ENCODE peak calls at places on chromosomes 7 and 10, in six cellular contexts. P, M, C, Z, T and K are unnamed samples.

GRCh38 chr7:696426-697258 is 29.9 kb upstream of the DNAAF5 start:
- DNase-seq in P (no peak), M (no peak), T (no peak), Z (no peak), C (no peak), K (no peak)

GRCh38 chr7:132580277-132580676 is 4.0 kb upstream of the PLXNA4 start:
- DNase-seq in T (no peak), P (no peak), Z (no peak), C (no peak), M (no peak), K (no peak)

GRCh38 chr7:77426521-77427051 is 10.4 kb upstream of the GSAP start:
- DNase-seq in C (no peak), Z (no peak), M (no peak), P (no peak), T (no peak), K (no peak)

GRCh38 chr7:322111-322671 is 32.2 kb downstream of the FOXL3 start:
- DNase-seq in Z (peak), P (peak), M (peak), C (peak), T (peak), K (peak)

GRCh38 chr7:68964060-68964459 is 634.2 kb upstream of the AUTS2 start:
- DNase-seq in Z (no peak), T (no peak), M (peak), P (no peak), C (no peak), K (no peak)

GRCh38 chr7:69702357-69702756 is 104.1 kb downstream of the AUTS2 start:
- DNase-seq in C (no peak), T (no peak), P (no peak), M (no peak), Z (no peak), K (no peak)

GRCh38 chr7:925601-926000 is 28.9 kb downstream of the ADAP1 start:
- DNase-seq in T (peak), M (no peak), P (peak), Z (no peak), C (no peak), K (peak)

GRCh38 chr10:56551037-56551436 is 190.0 kb upstream of the ZWINT start:
- DNase-seq in P (no peak), M (no peak), Z (no peak), C (no peak), T (no peak), K (no peak)

GRCh38 chr7:29988391-29989256 is 977 bp downstream of the SCRN1 start:
- DNase-seq in Z (peak), C (peak), P (peak), T (peak), M (no peak), K (peak)

GRCh38 chr10:42984761-42985325 is 92.0 kb upstream of the RET start:
- DNase-seq in M (no peak), C (peak), P (no peak), Z (no peak), T (peak), K (peak)

GRCh38 chr7:40008218-40008815 is 58.3 kb downstream of the CDK13 start:
- DNase-seq in M (no peak), C (no peak), P (no peak), Z (peak), T (no peak), K (no peak)

GRCh38 chr7:65269150-65269856 is 104.4 kb upstream of the ZNF92 start:
- DNase-seq in C (peak), M (no peak), T (no peak), P (no peak), Z (peak), K (no peak)

GRCh38 chr10:15120523-15120922 is 23.4 kb downstream of the RPP38 start:
- DNase-seq in M (no peak), C (no peak), T (no peak), P (no peak), Z (peak), K (no peak)

GRCh38 chr10:49831352-49832040 is 69.4 kb upstream of the OGDHL start:
- DNase-seq in T (no peak), Z (no peak), P (no peak), C (peak), M (no peak), K (no peak)

GRCh38 chr7:233456-234035 is 41.2 kb downstream of the FAM20C start:
- DNase-seq in P (peak), M (no peak), C (no peak), Z (no peak), T (no peak), K (no peak)

GRCh38 chr7:101952355-101953247 is 135.2 kb downstream of the CUX1 start:
- DNase-seq in Z (peak), P (no peak), T (no peak), M (peak), C (no peak), K (no peak)

GRCh38 chr7:42454006-42454405 is 217.0 kb upstream of the GLI3 start:
- DNase-seq in P (no peak), M (no peak), T (no peak), Z (no peak), C (no peak), K (no peak)

GRCh38 chr10:122233857-122234348 is 37.2 kb upstream of the BTBD16 start:
- DNase-seq in T (no peak), M (no peak), Z (no peak), C (no peak), P (peak), K (no peak)

GRCh38 chr7:112908106-112908505 is 117.9 kb upstream of the TMEM168 start:
- DNase-seq in P (no peak), M (no peak), C (no peak), Z (no peak), T (no peak), K (no peak)

GRCh38 chr7:128352138-128352537 is 8.4 kb upstream of the RBM28 start:
- DNase-seq in Z (no peak), T (peak), C (peak), P (peak), M (no peak), K (no peak)

GRCh38 chr7:132516042-132516840 is 60.0 kb downstream of the PLXNA4 start:
- DNase-seq in Z (peak), T (no peak), M (no peak), C (no peak), P (no peak), K (no peak)

GRCh38 chr7:1378610-1379180 is 80.6 kb downstream of the MICALL2 start:
- DNase-seq in P (no peak), T (no peak), M (no peak), C (no peak), Z (no peak), K (no peak)

GRCh38 chr10:95864906-95865813 is 42.6 kb upstream of the CC2D2B start:
- DNase-seq in Z (peak), T (peak), P (no peak), C (peak), M (no peak), K (peak)

GRCh38 chr7:129845178-129845971 is 107.4 kb downstream of the UBE2H start:
- DNase-seq in P (no peak), T (no peak), M (peak), Z (peak), C (no peak), K (no peak)

GRCh38 chr7:79091661-79092060 is 361.8 kb downstream of the MAGI2 start:
- DNase-seq in M (no peak), P (no peak), T (no peak), Z (no peak), C (no peak), K (no peak)

GRCh38 chr7:105304040-105304895 is 84.5 kb downstream of the SRPK2 start:
- DNase-seq in T (no peak), M (no peak), C (no peak), P (no peak), Z (peak), K (no peak)

GRCh38 chr7:152667900-152668440 is 8.0 kb downstream of the XRCC2 start:
- DNase-seq in T (no peak), M (no peak), C (no peak), Z (no peak), P (no peak), K (no peak)

GRCh38 chr7:150982348-150982747 is 4.2 kb upstream of the KCNH2 start:
- DNase-seq in C (no peak), T (no peak), Z (no peak), M (no peak), P (no peak), K (no peak)

GRCh38 chr7:18753972-18754610 is 258.5 kb downstream of the HDAC9 start:
- DNase-seq in M (peak), C (no peak), T (no peak), P (no peak), Z (no peak), K (no peak)

GRCh38 chr10:21825345-21825744 is 178.2 kb downstream of the DNAJC1 start:
- DNase-seq in C (no peak), P (no peak), M (no peak), T (no peak), Z (no peak), K (no peak)

GRCh38 chr10:80280071-80280800 is 9.2 kb downstream of the MAT1A start:
- DNase-seq in T (no peak), P (no peak), M (no peak), Z (no peak), C (no peak), K (no peak)

GRCh38 chr7:8719102-8719501 is 285.7 kb downstream of the NXPH1 start:
- DNase-seq in T (no peak), P (no peak), C (no peak), Z (no peak), M (no peak), K (peak)

GRCh38 chr7:106657085-106657991 is 3.6 kb downstream of the CCDC71L start:
- DNase-seq in T (no peak), C (no peak), M (no peak), Z (no peak), P (no peak), K (no peak)

GRCh38 chr10:102780246-102780645 is 36.5 kb downstream of the WBP1L start:
- DNase-seq in C (no peak), T (no peak), P (no peak), Z (peak), M (peak), K (no peak)
- H3K27ac ChIP-seq in C (no peak), T (peak), P (peak), Z (no peak), M (no peak), K (no peak)

GRCh38 chr7:143373255-143373794 is 7.8 kb upstream of the ZYX start:
- DNase-seq in T (no peak), P (no peak), M (no peak), C (peak), Z (no peak), K (no peak)
- TF ChIP-seq CTCF in T (no peak), P (no peak), M (peak), C (peak), Z (no peak), K (no peak)

GRCh38 chr10:77501152-77501845 is 136.3 kb downstream of the KCNMA1 start:
- DNase-seq in Z (peak), P (peak), T (no peak), C (no peak), M (no peak), K (no peak)
- H3K27ac ChIP-seq in Z (peak), P (no peak), T (no peak), C (no peak), M (no peak), K (no peak)

GRCh38 chr7:55435466-55435865 is 70.3 kb downstream of the LANCL2 start:
- DNase-seq in P (no peak), T (no peak), M (no peak), Z (no peak), C (no peak), K (no peak)
- TF ChIP-seq CTCF in P (no peak), T (no peak), M (no peak), Z (no peak), C (no peak), K (no peak)

DNA sequence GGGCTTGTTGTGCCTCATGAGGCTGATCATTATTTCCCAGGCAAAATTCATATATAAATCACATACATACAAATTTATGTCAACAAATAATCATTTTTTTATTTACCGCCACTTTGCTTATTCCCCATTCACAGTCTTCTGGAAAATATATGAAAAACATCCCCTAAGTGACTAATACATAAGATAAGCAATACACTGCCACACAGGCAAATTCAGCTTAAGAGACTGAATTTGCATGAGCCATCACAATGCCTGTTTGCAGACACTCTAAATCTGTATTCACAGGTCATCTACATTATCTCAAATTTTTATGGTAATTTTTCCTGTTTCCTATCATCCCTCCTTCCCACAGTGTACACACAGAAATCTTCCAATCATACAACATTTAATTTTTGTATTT is 13.2 kb downstream of the OSBPL3 start:
- DNase-seq in C (no peak), P (no peak), T (no peak), Z (no peak), M (peak), K (no peak)
- H3K27ac ChIP-seq in C (no peak), P (no peak), T (no peak), Z (no peak), M (peak), K (no peak)

GRCh38 chr7:114662002-114662677 is 247.5 kb downstream of the FOXP2 start:
- DNase-seq in M (no peak), Z (no peak), T (no peak), P (no peak), C (no peak), K (no peak)

GRCh38 chr7:114660007-114660406 is 245.4 kb downstream of the FOXP2 start:
- DNase-seq in C (no peak), P (no peak), Z (no peak), M (no peak), T (no peak), K (no peak)

GRCh38 chr7:114659409-114659808 is 244.8 kb downstream of the FOXP2 start:
- DNase-seq in Z (no peak), C (no peak), T (no peak), P (no peak), M (no peak), K (no peak)

GRCh38 chr7:114658188-114658587 is 243.6 kb downstream of the FOXP2 start:
- DNase-seq in T (no peak), C (no peak), Z (no peak), M (no peak), P (no peak), K (no peak)

GRCh38 chr7:114663502-114663901 is 248.9 kb downstream of the FOXP2 start:
- DNase-seq in M (no peak), P (no peak), Z (no peak), T (peak), C (no peak), K (no peak)
- TF ChIP-seq CTCF in M (peak), P (no peak), Z (no peak), T (peak), C (peak), K (no peak)

GRCh38 chr10:34789993-34790506 is 25.0 kb downstream of the PARD3 start:
- DNase-seq in C (no peak), T (no peak), P (no peak), M (no peak), Z (no peak), K (no peak)
- H3K27ac ChIP-seq in C (no peak), T (peak), P (no peak), M (no peak), Z (no peak), K (no peak)

GRCh38 chr7:43942997-43943701 is 16.9 kb downstream of the UBE2D4 start:
- DNase-seq in T (peak), P (no peak), Z (no peak), M (peak), C (no peak), K (peak)
- TF ChIP-seq CTCF in T (peak), P (no peak), Z (no peak), M (peak), C (peak), K (no peak)

DNA sequence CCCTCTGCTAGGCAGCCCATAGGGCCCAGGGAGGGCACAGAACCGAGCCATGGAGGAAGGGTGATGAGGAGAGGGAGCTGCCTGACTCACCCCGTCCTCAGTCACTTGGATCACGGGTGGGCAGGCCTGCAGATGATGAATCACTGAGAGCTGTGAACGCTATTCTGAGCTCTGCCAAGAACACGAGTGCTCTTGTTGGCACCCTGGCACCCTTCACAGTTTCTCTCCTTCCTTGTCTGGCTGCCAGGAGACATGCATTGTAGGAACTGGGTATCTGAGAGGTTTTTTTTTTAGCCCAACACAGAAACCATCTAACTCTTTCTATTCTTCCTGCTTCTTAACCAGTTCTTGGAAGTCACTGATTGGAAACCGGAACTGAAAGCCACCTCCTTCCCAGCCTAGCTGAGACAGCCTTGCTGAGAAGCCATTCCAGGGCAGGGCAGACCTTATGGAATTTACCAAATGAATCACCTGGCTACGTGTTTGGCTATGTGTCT is 82.1 kb downstream of the SLC37A3 start:
- DNase-seq in Z (peak), M (peak), T (peak), P (peak), C (no peak), K (peak)
- H3K27ac ChIP-seq in Z (peak), M (peak), T (peak), P (no peak), C (no peak), K (peak)

DNA sequence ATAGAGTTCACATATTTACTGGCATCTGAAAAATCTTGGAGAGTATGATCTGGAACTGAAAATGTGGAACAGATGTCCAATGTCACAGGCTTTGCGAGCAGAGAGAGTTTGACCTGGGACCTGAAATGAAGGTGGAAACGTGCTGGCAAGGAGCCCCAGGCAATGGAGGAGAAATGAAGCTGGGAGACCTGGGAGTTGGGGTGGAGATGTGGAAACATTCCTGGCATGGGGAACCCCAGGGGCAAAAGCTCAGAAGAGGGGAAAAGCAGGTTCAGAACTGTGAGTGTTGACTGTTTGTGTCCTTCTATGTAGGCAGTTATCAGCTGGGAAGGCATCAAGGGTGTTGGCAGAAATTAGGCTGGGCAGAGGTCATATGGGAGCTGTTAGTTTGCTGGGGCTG is 7.3 kb upstream of the PNLIPRP2 start:
- DNase-seq in Z (no peak), P (no peak), M (no peak), C (no peak), T (no peak), K (no peak)
- TF ChIP-seq CTCF in Z (no peak), P (no peak), M (no peak), C (no peak), T (no peak), K (no peak)